ENCODE peak calls at places on chromosomes 5 and 9, in nine cellular contexts. One of them, this sample, is unnamed.

GRCh38 chr9:88652876-88653275 is 117.9 kb downstream of the NXNL2 start:
- DNase-seq in osteocyte: no peak
- DNase-seq in heart right ventricle: no peak
- DNase-seq in KG1: no peak
- DNase-seq in RPMI7951: peak
- DNase-seq in cerebellar cortex: no peak
- DNase-seq in cardiac muscle cell: peak
- DNase-seq in nucleus accumbens: no peak
- DNase-seq in activated CD8-positive, alpha-beta T cell treated with anti-CD3 and anti-CD28 coated beads for 36 hours: no peak
- DNase-seq in this sample: no peak

GRCh38 chr9:72294952-72295351 is 70.1 kb downstream of the ZFAND5 start:
- DNase-seq in osteocyte: no peak
- DNase-seq in heart right ventricle: no peak
- DNase-seq in KG1: no peak
- DNase-seq in RPMI7951: no peak
- DNase-seq in cerebellar cortex: no peak
- DNase-seq in cardiac muscle cell: peak
- DNase-seq in nucleus accumbens: no peak
- DNase-seq in activated CD8-positive, alpha-beta T cell treated with anti-CD3 and anti-CD28 coated beads for 36 hours: no peak
- DNase-seq in this sample: no peak

GRCh38 chr5:120545951-120546350 is 81.9 kb downstream of the PRR16 start:
- DNase-seq in osteocyte: no peak
- DNase-seq in heart right ventricle: no peak
- DNase-seq in KG1: no peak
- DNase-seq in RPMI7951: no peak
- DNase-seq in cerebellar cortex: no peak
- DNase-seq in cardiac muscle cell: no peak
- DNase-seq in nucleus accumbens: no peak
- DNase-seq in activated CD8-positive, alpha-beta T cell treated with anti-CD3 and anti-CD28 coated beads for 36 hours: no peak
- DNase-seq in this sample: no peak

GRCh38 chr5:125140855-125141254 is 394.4 kb upstream of the ZNF608 start:
- DNase-seq in osteocyte: no peak
- DNase-seq in heart right ventricle: peak
- DNase-seq in KG1: no peak
- DNase-seq in RPMI7951: peak
- DNase-seq in cerebellar cortex: no peak
- DNase-seq in cardiac muscle cell: peak
- DNase-seq in nucleus accumbens: no peak
- DNase-seq in activated CD8-positive, alpha-beta T cell treated with anti-CD3 and anti-CD28 coated beads for 36 hours: no peak
- DNase-seq in this sample: no peak

GRCh38 chr5:179304466-179304865 is 40.8 kb downstream of the ADAMTS2 start:
- DNase-seq in osteocyte: no peak
- DNase-seq in heart right ventricle: no peak
- DNase-seq in KG1: no peak
- DNase-seq in RPMI7951: peak
- DNase-seq in cerebellar cortex: no peak
- DNase-seq in cardiac muscle cell: peak
- DNase-seq in nucleus accumbens: no peak
- DNase-seq in activated CD8-positive, alpha-beta T cell treated with anti-CD3 and anti-CD28 coated beads for 36 hours: no peak
- DNase-seq in this sample: no peak

GRCh38 chr5:116360008-116360853 is 214.4 kb downstream of the SEMA6A start:
- DNase-seq in osteocyte: no peak
- DNase-seq in heart right ventricle: peak
- DNase-seq in KG1: no peak
- DNase-seq in RPMI7951: no peak
- DNase-seq in cerebellar cortex: peak
- DNase-seq in cardiac muscle cell: no peak
- DNase-seq in nucleus accumbens: no peak
- DNase-seq in activated CD8-positive, alpha-beta T cell treated with anti-CD3 and anti-CD28 coated beads for 36 hours: no peak
- DNase-seq in this sample: peak

GRCh38 chr9:98225015-98225442 is 30.4 kb downstream of the TBC1D2 start:
- DNase-seq in osteocyte: no peak
- DNase-seq in heart right ventricle: no peak
- DNase-seq in KG1: no peak
- DNase-seq in RPMI7951: no peak
- DNase-seq in cerebellar cortex: no peak
- DNase-seq in cardiac muscle cell: no peak
- DNase-seq in nucleus accumbens: no peak
- DNase-seq in activated CD8-positive, alpha-beta T cell treated with anti-CD3 and anti-CD28 coated beads for 36 hours: no peak
- DNase-seq in this sample: peak

GRCh38 chr9:97059661-97060060 is 20.7 kb upstream of the CTSV start:
- DNase-seq in osteocyte: no peak
- DNase-seq in heart right ventricle: no peak
- DNase-seq in KG1: no peak
- DNase-seq in RPMI7951: peak
- DNase-seq in cerebellar cortex: no peak
- DNase-seq in cardiac muscle cell: no peak
- DNase-seq in nucleus accumbens: no peak
- DNase-seq in activated CD8-positive, alpha-beta T cell treated with anti-CD3 and anti-CD28 coated beads for 36 hours: peak
- DNase-seq in this sample: no peak